ENCODE peak calls at places on chromosomes 11 and 22, in ten cellular contexts. T is GM12865, Y is psoas muscle, U is heart left ventricle, J is tibial artery, C is neural progenitor cell, W is BJ, H is AG10803, O is ovary, R is fibroblast of villous mesenchyme. A is an unnamed sample.

GRCh38 chr11:43282607-43283440 is 29.0 kb upstream of the API5 start:
- DNase-seq in T (peak; percentile 62), Y (no peak), U (no peak), J (no peak), C (peak; percentile 72), W (no peak), H (peak; percentile 28), O (peak; percentile 22), R (peak; percentile 30), A (no peak)

GRCh38 chr11:113045146-113045545 is 83.9 kb downstream of the NCAM1 start:
- DNase-seq in T (no peak), Y (no peak), U (no peak), J (no peak), C (no peak), W (no peak), H (no peak), O (no peak), R (no peak), A (no peak)

GRCh38 chr11:63490551-63491239 is at the start of gene PLAAT5:
- DNase-seq in T (peak; percentile 7), Y (peak; percentile 49), U (peak; percentile 45), J (no peak), C (peak; percentile 86), W (no peak), H (no peak), O (peak; percentile 81), R (peak; percentile 50), A (no peak)

GRCh38 chr22:49258107-49259010 is 569.3 kb downstream of the BRD1 start:
- DNase-seq in T (no peak), Y (no peak), U (no peak), J (peak; percentile 5), C (no peak), W (no peak), H (no peak), O (no peak), R (no peak), A (no peak)

GRCh38 chr11:69674267-69674885 is 777 bp downstream of the LTO1 start:
- DNase-seq in T (peak; percentile 16), Y (peak; percentile 41), U (no peak), J (no peak), C (peak; percentile 41), W (no peak), H (peak; percentile 76), O (peak; percentile 44), R (peak; percentile 87), A (no peak)

GRCh38 chr22:46357186-46357500 is 21.6 kb downstream of the TRMU start:
- DNase-seq in T (no peak), Y (no peak), U (peak; percentile 20), J (no peak), C (no peak), W (no peak), H (no peak), O (no peak), R (no peak), A (no peak)

GRCh38 chr22:22731374-22731676 is 86.9 kb downstream of the GGTLC2 start:
- DNase-seq in T (no peak), Y (no peak), U (no peak), J (no peak), C (no peak), W (no peak), H (no peak), O (no peak), R (no peak), A (no peak)

GRCh38 chr11:45993438-45994064 is 71.1 kb downstream of the LARGE2 start:
- DNase-seq in T (no peak), Y (peak; percentile 16), U (peak; percentile 83), J (no peak), C (no peak), W (no peak), H (peak; percentile 22), O (peak; percentile 56), R (peak; percentile 62), A (no peak)

GRCh38 chr22:42277988-42278776 is 7.7 kb upstream of the TCF20 start:
- DNase-seq in T (peak; percentile 73), Y (no peak), U (no peak), J (no peak), C (peak; percentile 71), W (no peak), H (no peak), O (no peak), R (peak; percentile 4), A (no peak)

GRCh38 chr11:73389134-73389525 is 12.9 kb downstream of the RELT start:
- DNase-seq in T (no peak), Y (no peak), U (no peak), J (no peak), C (no peak), W (no peak), H (no peak), O (no peak), R (no peak), A (no peak)

GRCh38 chr11:111913997-111914396 is 1.5 kb downstream of the HSPB2 start:
- DNase-seq in T (no peak), Y (peak; percentile 51), U (peak; percentile 75), J (peak; percentile 84), C (no peak), W (peak; percentile 53), H (peak; percentile 87), O (peak; percentile 60), R (peak; percentile 60), A (no peak)

GRCh38 chr22:43818981-43819690 is 7.0 kb upstream of the EFCAB6 start:
- DNase-seq in T (no peak), Y (no peak), U (no peak), J (no peak), C (no peak), W (no peak), H (no peak), O (no peak), R (no peak), A (no peak)

DNA sequence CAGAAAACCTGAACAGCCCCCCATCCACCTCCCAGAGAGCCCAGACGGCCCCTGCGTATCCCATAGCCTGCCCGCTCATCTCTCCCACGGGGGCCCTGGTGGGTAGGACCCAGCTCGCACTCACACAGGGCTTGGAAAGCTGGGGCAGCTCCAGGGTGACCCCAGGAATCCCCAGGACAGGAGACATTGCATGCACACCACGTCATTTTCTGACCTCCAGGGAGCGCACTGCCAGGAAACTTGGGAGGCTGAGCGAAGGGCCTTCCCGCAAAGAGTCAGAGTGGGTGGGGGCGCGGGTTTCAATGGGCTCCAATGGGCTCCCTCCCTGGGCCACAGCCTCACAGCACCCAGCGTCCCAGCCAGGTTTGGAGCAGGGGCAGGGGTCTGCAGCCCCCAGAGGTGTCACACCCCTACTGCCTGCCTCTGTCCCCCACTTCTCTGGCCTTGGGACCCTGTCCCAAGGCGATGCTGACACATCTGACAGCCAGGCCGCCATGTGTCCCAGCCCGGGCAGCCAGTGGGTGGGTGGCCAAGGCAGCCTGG is 8.2 kb upstream of the SYT8 start:
- DNase-seq in T (no peak), Y (peak; percentile 29), U (peak; percentile 30), J (peak; percentile 64), C (no peak), W (no peak), H (peak; percentile 65), O (no peak), R (peak; percentile 73), A (peak; percentile 29)
- TF ChIP-seq CTCF in T (no peak), Y (no peak), U (no peak), J (no peak), C (peak; percentile 22), W (peak; percentile 18), H (peak; percentile 31), O (no peak), R (peak; percentile 34), A (peak; percentile 41)

DNA sequence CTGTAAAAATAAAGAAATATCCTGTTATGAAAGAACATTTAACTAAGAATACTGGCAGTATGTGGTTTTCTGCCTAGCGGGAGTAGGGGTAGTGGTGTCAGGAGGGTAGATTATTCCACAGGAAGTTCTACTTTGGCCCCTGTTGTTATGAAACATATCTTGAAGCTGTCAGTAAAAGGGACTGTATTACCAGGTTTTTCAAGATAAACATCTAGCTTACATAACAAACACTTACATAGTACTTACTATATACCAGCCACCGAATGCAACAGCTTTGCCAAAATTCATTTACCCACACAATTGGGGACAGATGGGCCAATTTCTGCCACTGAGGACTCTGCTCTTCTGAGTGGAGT is 3.7 kb downstream of the TMEM123 start:
- DNase-seq in T (no peak), Y (no peak), U (no peak), J (no peak), C (no peak), W (no peak), H (no peak), O (no peak), R (no peak), A (no peak)
- H3K4me3 ChIP-seq in T (no peak overlapping the region), Y (no peak overlapping the region), U (no peak overlapping the region), J (no peak overlapping the region), C (no peak overlapping the region), W (no peak overlapping the region), H (no peak overlapping the region), O (no peak overlapping the region), R (no peak overlapping the region), A (no peak overlapping the region)

GRCh38 chr22:23789638-23790037 is 2.9 kb downstream of the SMARCB1 start:
- DNase-seq in T (no peak), Y (no peak), U (no peak), J (no peak), C (no peak), W (no peak), H (no peak), O (no peak), R (no peak), A (no peak)
- TF ChIP-seq CTCF in T (no peak), Y (no peak), U (no peak), J (no peak), C (no peak), W (peak; percentile 24), H (no peak), O (no peak), R (no peak), A (no peak)

GRCh38 chr11:116709970-116710369 is 62.8 kb downstream of the BUD13 start:
- DNase-seq in T (no peak), Y (no peak), U (no peak), J (no peak), C (no peak), W (no peak), H (no peak), O (no peak), R (no peak), A (no peak)

GRCh38 chr11:116707746-116708145 is 65.0 kb downstream of the BUD13 start:
- DNase-seq in T (no peak), Y (no peak), U (no peak), J (no peak), C (no peak), W (no peak), H (no peak), O (no peak), R (no peak), A (no peak)

GRCh38 chr11:116703421-116703820 is 69.4 kb downstream of the BUD13 start:
- DNase-seq in T (no peak), Y (no peak), U (no peak), J (no peak), C (peak; percentile 89), W (no peak), H (no peak), O (no peak), R (peak; percentile 7), A (no peak)

GRCh38 chr11:116710762-116711161 is 62.0 kb downstream of the BUD13 start:
- DNase-seq in T (no peak), Y (no peak), U (no peak), J (no peak), C (no peak), W (no peak), H (no peak), O (no peak), R (no peak), A (no peak)

DNA sequence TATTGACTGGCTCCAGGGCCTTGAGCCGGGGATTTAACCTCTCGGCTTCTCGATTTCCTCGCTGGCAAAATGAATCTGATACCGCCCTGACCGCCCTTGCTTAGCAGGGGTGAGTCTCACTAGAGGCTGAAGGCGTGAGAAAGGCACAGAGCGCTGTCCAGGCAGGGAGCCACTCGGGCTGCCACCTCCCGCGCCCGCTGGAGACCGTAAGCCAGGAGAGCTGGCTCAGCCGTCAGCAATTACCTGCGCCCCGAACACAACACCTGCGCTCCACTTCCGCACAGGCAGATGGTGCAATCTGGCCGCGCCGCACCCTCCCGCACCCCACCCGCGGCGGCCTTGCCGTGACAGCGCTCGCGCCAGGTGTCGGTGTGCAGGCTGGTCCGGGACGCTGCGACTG is 65.5 kb downstream of the BUD13 start:
- DNase-seq in T (no peak), Y (no peak), U (no peak), J (no peak), C (no peak), W (no peak), H (no peak), O (no peak), R (no peak), A (no peak)
- H3K4me3 ChIP-seq in T (no peak overlapping the region), Y (peak overlapping the region; percentile 50), U (no peak overlapping the region), J (no peak overlapping the region), C (no peak overlapping the region), W (no peak overlapping the region), H (no peak overlapping the region), O (no peak overlapping the region), R (no peak overlapping the region), A (no peak overlapping the region)

A was measured in AG09309.